ENCODE peak calls at places on chromosomes 5 and 9, in seven cellular contexts. One of them, this sample, is unnamed.

GRCh38 chr9:84711936-84712335 is 42.4 kb downstream of the NTRK2 start:
- DNase-seq in body of pancreas: peak; percentile 53
- DNase-seq in OCI-LY7: no peak
- DNase-seq in HL-60: peak; percentile 25
- DNase-seq in heart left ventricle: no peak
- DNase-seq in pancreas: no peak
- DNase-seq in hepatocyte: no peak
- DNase-seq in this sample: no peak

GRCh38 chr5:59856324-59856723 is 37.2 kb downstream of the PDE4D start:
- DNase-seq in body of pancreas: no peak
- DNase-seq in heart left ventricle: no peak
- DNase-seq in hepatocyte: no peak
- DNase-seq in OCI-LY7: no peak
- DNase-seq in pancreas: no peak
- DNase-seq in HL-60: no peak
- DNase-seq in this sample: no peak

GRCh38 chr9:21114311-21114710 is 27.3 kb downstream of the IFNW1 start:
- DNase-seq in pancreas: no peak
- DNase-seq in hepatocyte: no peak
- DNase-seq in heart left ventricle: no peak
- DNase-seq in HL-60: no peak
- DNase-seq in OCI-LY7: no peak
- DNase-seq in body of pancreas: no peak
- DNase-seq in this sample: no peak

GRCh38 chr5:93874080-93874479 is 132.7 kb upstream of the POU5F2 start:
- DNase-seq in pancreas: no peak
- DNase-seq in OCI-LY7: no peak
- DNase-seq in hepatocyte: no peak
- DNase-seq in body of pancreas: no peak
- DNase-seq in heart left ventricle: no peak
- DNase-seq in HL-60: no peak
- DNase-seq in this sample: peak; percentile 27

GRCh38 chr9:109251080-109251775 is 69.6 kb downstream of the EPB41L4B start:
- DNase-seq in body of pancreas: peak; percentile 89
- DNase-seq in heart left ventricle: no peak
- DNase-seq in OCI-LY7: no peak
- DNase-seq in HL-60: peak; percentile 3
- DNase-seq in pancreas: peak; percentile 90
- DNase-seq in hepatocyte: peak; percentile 60
- DNase-seq in this sample: no peak

GRCh38 chr9:104256710-104257091 is 162.6 kb downstream of the SMC2 start:
- DNase-seq in heart left ventricle: no peak
- DNase-seq in body of pancreas: no peak
- DNase-seq in HL-60: no peak
- DNase-seq in OCI-LY7: no peak
- DNase-seq in hepatocyte: no peak
- DNase-seq in pancreas: no peak
- DNase-seq in this sample: no peak

GRCh38 chr5:103259705-103260355 is 1.3 kb downstream of the MACIR start:
- DNase-seq in OCI-LY7: no peak
- DNase-seq in pancreas: no peak
- DNase-seq in HL-60: no peak
- DNase-seq in heart left ventricle: peak; percentile 33
- DNase-seq in hepatocyte: no peak
- DNase-seq in body of pancreas: no peak
- DNase-seq in this sample: peak; percentile 57

GRCh38 chr5:140590861-140591260 is 26.2 kb downstream of the SLC35A4 start:
- DNase-seq in HL-60: no peak
- DNase-seq in pancreas: no peak
- DNase-seq in hepatocyte: no peak
- DNase-seq in OCI-LY7: no peak
- DNase-seq in heart left ventricle: no peak
- DNase-seq in body of pancreas: no peak
- DNase-seq in this sample: no peak

GRCh38 chr5:112529525-112529924 is 110.4 kb upstream of the EPB41L4A start:
- DNase-seq in hepatocyte: no peak
- DNase-seq in heart left ventricle: no peak
- DNase-seq in body of pancreas: no peak
- DNase-seq in OCI-LY7: peak; percentile 24
- DNase-seq in HL-60: no peak
- DNase-seq in pancreas: no peak
- DNase-seq in this sample: peak; percentile 30

GRCh38 chr5:81513982-81514381 is 120.0 kb upstream of the ACOT12 start:
- DNase-seq in body of pancreas: no peak
- DNase-seq in heart left ventricle: no peak
- DNase-seq in hepatocyte: no peak
- DNase-seq in pancreas: no peak
- DNase-seq in HL-60: no peak
- DNase-seq in OCI-LY7: peak; percentile 46
- DNase-seq in this sample: no peak

GRCh38 chr5:152593388-152593787 is 188.3 kb upstream of the NMUR2 start:
- DNase-seq in heart left ventricle: no peak
- DNase-seq in body of pancreas: no peak
- DNase-seq in OCI-LY7: peak; percentile 1
- DNase-seq in HL-60: no peak
- DNase-seq in pancreas: no peak
- DNase-seq in hepatocyte: no peak
- DNase-seq in this sample: no peak

GRCh38 chr5:172707285-172708182 is 63.5 kb downstream of the DUSP1 start:
- DNase-seq in HL-60: peak; percentile 9
- DNase-seq in pancreas: no peak
- DNase-seq in heart left ventricle: no peak
- DNase-seq in OCI-LY7: peak; percentile 57
- DNase-seq in body of pancreas: peak; percentile 36
- DNase-seq in hepatocyte: peak; percentile 72
- DNase-seq in this sample: peak; percentile 75

GRCh38 chr5:142685418-142686209 is at the start of gene FGF1:
- DNase-seq in hepatocyte: no peak
- DNase-seq in body of pancreas: peak; percentile 27
- DNase-seq in OCI-LY7: no peak
- DNase-seq in HL-60: no peak
- DNase-seq in heart left ventricle: peak; percentile 69
- DNase-seq in pancreas: no peak
- DNase-seq in this sample: peak; percentile 46

GRCh38 chr5:160293901-160294561 is 18.3 kb downstream of the CCNJL start:
- DNase-seq in body of pancreas: no peak
- DNase-seq in heart left ventricle: no peak
- DNase-seq in HL-60: peak; percentile 83
- DNase-seq in OCI-LY7: no peak
- DNase-seq in pancreas: no peak
- DNase-seq in hepatocyte: no peak
- DNase-seq in this sample: no peak

GRCh38 chr5:110854200-110854599 is 115.4 kb downstream of the SLC25A46 start:
- DNase-seq in heart left ventricle: no peak
- DNase-seq in OCI-LY7: no peak
- DNase-seq in HL-60: no peak
- DNase-seq in pancreas: no peak
- DNase-seq in hepatocyte: no peak
- DNase-seq in body of pancreas: no peak
- DNase-seq in this sample: no peak

GRCh38 chr5:65163698-65164097 is 318.0 kb downstream of the ADAMTS6 start:
- DNase-seq in OCI-LY7: no peak
- DNase-seq in pancreas: no peak
- DNase-seq in heart left ventricle: no peak
- DNase-seq in hepatocyte: no peak
- DNase-seq in body of pancreas: no peak
- DNase-seq in HL-60: no peak
- DNase-seq in this sample: no peak

GRCh38 chr9:74358944-74359343 is 138.2 kb upstream of the RORB start:
- DNase-seq in hepatocyte: no peak
- DNase-seq in pancreas: no peak
- DNase-seq in HL-60: no peak
- DNase-seq in OCI-LY7: no peak
- DNase-seq in heart left ventricle: no peak
- DNase-seq in body of pancreas: no peak
- DNase-seq in this sample: no peak

GRCh38 chr5:74765929-74766328 is 988 bp downstream of the GFM2 start:
- DNase-seq in body of pancreas: no peak
- DNase-seq in OCI-LY7: no peak
- DNase-seq in heart left ventricle: no peak
- DNase-seq in pancreas: peak; percentile 48
- DNase-seq in HL-60: no peak
- DNase-seq in hepatocyte: no peak
- DNase-seq in this sample: no peak
- H3K4me3 ChIP-seq in body of pancreas: no peak overlapping the region
- H3K4me3 ChIP-seq in OCI-LY7: peak overlapping the region; percentile 96
- H3K4me3 ChIP-seq in heart left ventricle: peak overlapping the region; percentile 67
- H3K4me3 ChIP-seq in pancreas: peak overlapping the region; percentile 96
- H3K4me3 ChIP-seq in HL-60: peak overlapping the region; percentile 74
- H3K4me3 ChIP-seq in hepatocyte: peak overlapping the region; percentile 92
- H3K4me3 ChIP-seq in this sample: peak overlapping the region; percentile 82

DNA sequence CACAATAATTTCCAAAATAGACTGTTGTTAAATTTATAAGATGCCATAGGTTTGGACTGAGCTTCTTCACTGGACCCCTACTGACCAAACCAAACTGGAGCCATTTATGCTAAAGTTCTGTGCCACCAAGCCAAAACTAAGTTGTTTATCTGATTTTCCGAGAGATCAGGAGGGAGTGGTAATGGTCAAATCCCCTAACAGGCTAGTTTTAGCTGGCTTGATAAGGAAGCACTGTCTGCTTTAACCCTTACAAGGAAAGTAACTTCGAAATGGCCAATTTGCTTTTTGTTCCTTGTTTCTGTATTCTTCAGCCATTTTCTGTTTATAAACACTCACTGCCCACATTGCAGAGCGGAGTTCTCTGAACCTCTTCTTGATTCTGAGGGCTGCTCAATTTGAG is 246.8 kb upstream of the TUT7 start:
- DNase-seq in OCI-LY7: no peak
- DNase-seq in HL-60: no peak
- DNase-seq in hepatocyte: no peak
- DNase-seq in heart left ventricle: no peak
- DNase-seq in pancreas: no peak
- DNase-seq in body of pancreas: no peak
- DNase-seq in this sample: no peak
- H3K27ac ChIP-seq in OCI-LY7: no peak overlapping the region
- H3K27ac ChIP-seq in HL-60: no peak overlapping the region
- H3K27ac ChIP-seq in hepatocyte: no peak overlapping the region
- H3K27ac ChIP-seq in heart left ventricle: no peak overlapping the region
- H3K27ac ChIP-seq in pancreas: no peak overlapping the region
- H3K27ac ChIP-seq in body of pancreas: no peak overlapping the region
- H3K27ac ChIP-seq in this sample: no peak overlapping the region

GRCh38 chr9:136944519-136945332 is at the start of the genes C8G and FBXW5:
- DNase-seq in heart left ventricle: peak; percentile 96
- DNase-seq in OCI-LY7: peak; percentile 98
- DNase-seq in HL-60: peak; percentile 91
- DNase-seq in pancreas: peak; percentile 98
- DNase-seq in hepatocyte: peak; percentile 98
- DNase-seq in body of pancreas: peak; percentile 96
- DNase-seq in this sample: peak; percentile 96
- H3K4me3 ChIP-seq in heart left ventricle: peak within 1 kb of the TSS; percentile 80
- H3K4me3 ChIP-seq in OCI-LY7: peak within 1 kb of the TSS; percentile 82
- H3K4me3 ChIP-seq in HL-60: peak within 1 kb of the TSS; percentile 93
- H3K4me3 ChIP-seq in pancreas: peak within 1 kb of the TSS; percentile 90
- H3K4me3 ChIP-seq in hepatocyte: peak within 1 kb of the TSS; percentile 80
- H3K4me3 ChIP-seq in body of pancreas: peak within 1 kb of the TSS; percentile 78
- H3K4me3 ChIP-seq in this sample: peak within 1 kb of the TSS; percentile 77

GRCh38 chr9:120619751-120620655 is 40.0 kb upstream of the CDK5RAP2 start:
- DNase-seq in body of pancreas: peak; percentile 70
- DNase-seq in pancreas: no peak
- DNase-seq in OCI-LY7: peak; percentile 69
- DNase-seq in HL-60: peak; percentile 68
- DNase-seq in hepatocyte: peak; percentile 80
- DNase-seq in heart left ventricle: peak; percentile 30
- DNase-seq in this sample: peak; percentile 81

GRCh38 chr9:120621941-120622340 is 42.0 kb upstream of the CDK5RAP2 start:
- DNase-seq in OCI-LY7: no peak
- DNase-seq in hepatocyte: no peak
- DNase-seq in pancreas: no peak
- DNase-seq in heart left ventricle: no peak
- DNase-seq in HL-60: no peak
- DNase-seq in body of pancreas: no peak
- DNase-seq in this sample: no peak

GRCh38 chr9:120616961-120617636 is 37.1 kb upstream of the CDK5RAP2 start:
- DNase-seq in pancreas: no peak
- DNase-seq in OCI-LY7: no peak
- DNase-seq in hepatocyte: no peak
- DNase-seq in heart left ventricle: no peak
- DNase-seq in body of pancreas: no peak
- DNase-seq in HL-60: no peak
- DNase-seq in this sample: no peak

GRCh38 chr9:120622790-120623189 is 42.8 kb upstream of the CDK5RAP2 start:
- DNase-seq in pancreas: no peak
- DNase-seq in hepatocyte: no peak
- DNase-seq in OCI-LY7: no peak
- DNase-seq in heart left ventricle: no peak
- DNase-seq in body of pancreas: no peak
- DNase-seq in HL-60: no peak
- DNase-seq in this sample: no peak

GRCh38 chr9:120617637-120617979 is 37.6 kb upstream of the CDK5RAP2 start:
- DNase-seq in heart left ventricle: no peak
- DNase-seq in hepatocyte: no peak
- DNase-seq in OCI-LY7: no peak
- DNase-seq in body of pancreas: no peak
- DNase-seq in pancreas: no peak
- DNase-seq in HL-60: peak; percentile 26
- DNase-seq in this sample: peak; percentile 20
- H3K27ac ChIP-seq in heart left ventricle: no peak overlapping the region
- H3K27ac ChIP-seq in hepatocyte: no peak overlapping the region
- H3K27ac ChIP-seq in OCI-LY7: no peak overlapping the region
- H3K27ac ChIP-seq in body of pancreas: no peak overlapping the region
- H3K27ac ChIP-seq in pancreas: no peak overlapping the region
- H3K27ac ChIP-seq in HL-60: no peak overlapping the region
- H3K27ac ChIP-seq in this sample: no peak overlapping the region

GRCh38 chr9:88535226-88535931 is 401 bp downstream of the NXNL2 start:
- DNase-seq in OCI-LY7: no peak
- DNase-seq in hepatocyte: peak; percentile 66
- DNase-seq in heart left ventricle: no peak
- DNase-seq in HL-60: no peak
- DNase-seq in body of pancreas: peak; percentile 35
- DNase-seq in pancreas: peak; percentile 85
- DNase-seq in this sample: peak; percentile 26
- H3K4me3 ChIP-seq in OCI-LY7: no peak overlapping the region
- H3K4me3 ChIP-seq in hepatocyte: peak overlapping the region; percentile 67
- H3K4me3 ChIP-seq in heart left ventricle: peak overlapping the region; percentile 53
- H3K4me3 ChIP-seq in HL-60: peak overlapping the region; percentile 40
- H3K4me3 ChIP-seq in body of pancreas: no peak overlapping the region
- H3K4me3 ChIP-seq in pancreas: peak overlapping the region; percentile 33
- H3K4me3 ChIP-seq in this sample: peak overlapping the region; percentile 39

GRCh38 chr9:114283551-114284111 is 39.3 kb upstream of the ORM1 start:
- DNase-seq in pancreas: peak; percentile 46
- DNase-seq in hepatocyte: no peak
- DNase-seq in heart left ventricle: peak; percentile 6
- DNase-seq in OCI-LY7: no peak
- DNase-seq in HL-60: no peak
- DNase-seq in body of pancreas: peak; percentile 8
- DNase-seq in this sample: no peak
- H3K27ac ChIP-seq in pancreas: no peak overlapping the region
- H3K27ac ChIP-seq in hepatocyte: no peak overlapping the region
- H3K27ac ChIP-seq in heart left ventricle: no peak overlapping the region
- H3K27ac ChIP-seq in OCI-LY7: no peak overlapping the region
- H3K27ac ChIP-seq in HL-60: no peak overlapping the region
- H3K27ac ChIP-seq in body of pancreas: no peak overlapping the region
- H3K27ac ChIP-seq in this sample: no peak overlapping the region

DNA sequence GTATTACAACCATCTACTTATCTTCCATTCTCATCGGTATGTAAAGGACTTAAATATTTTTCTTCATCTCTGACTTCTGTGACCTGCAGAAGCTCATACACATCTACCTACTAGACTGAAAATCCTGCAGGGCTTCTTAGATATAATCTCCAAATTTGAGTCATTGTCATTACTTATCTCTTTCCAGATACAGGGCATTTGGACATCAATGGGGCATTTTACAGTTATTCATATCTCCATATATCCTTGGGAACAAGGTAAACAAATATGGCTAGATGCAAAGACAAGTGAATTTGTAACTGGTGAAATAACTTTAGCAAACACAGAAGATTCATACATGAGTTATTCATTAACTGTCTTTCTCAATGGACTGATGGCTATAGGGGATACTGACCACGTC is 37.7 kb upstream of the IL7R start:
- DNase-seq in hepatocyte: no peak
- DNase-seq in body of pancreas: no peak
- DNase-seq in OCI-LY7: no peak
- DNase-seq in HL-60: no peak
- DNase-seq in heart left ventricle: no peak
- DNase-seq in pancreas: no peak
- DNase-seq in this sample: no peak
- H3K4me3 ChIP-seq in hepatocyte: no peak overlapping the region
- H3K4me3 ChIP-seq in body of pancreas: no peak overlapping the region
- H3K4me3 ChIP-seq in OCI-LY7: no peak overlapping the region
- H3K4me3 ChIP-seq in HL-60: no peak overlapping the region
- H3K4me3 ChIP-seq in heart left ventricle: no peak overlapping the region
- H3K4me3 ChIP-seq in pancreas: no peak overlapping the region
- H3K4me3 ChIP-seq in this sample: no peak overlapping the region

This sample was measured in cardiac muscle cell.